ENCODE peak calls at places on chromosomes 16 and 17, in four cellular contexts. One of them, this sample, is unnamed.

GRCh38 chr17:77325826-77326581 is 185.2 kb downstream of the SEC14L1 start:
- DNase-seq in astrocyte: no peak
- DNase-seq in neural progenitor cell: no peak
- DNase-seq in A549: no peak
- DNase-seq in this sample: no peak

GRCh38 chr17:5912927-5913565 is 157.1 kb upstream of the WSCD1 start:
- DNase-seq in A549: no peak
- DNase-seq in neural progenitor cell: no peak
- DNase-seq in astrocyte: no peak
- DNase-seq in this sample: no peak

GRCh38 chr17:34556951-34557350 is 22.4 kb upstream of the TMEM132E start:
- DNase-seq in neural progenitor cell: no peak
- DNase-seq in A549: no peak
- DNase-seq in astrocyte: no peak
- DNase-seq in this sample: no peak

GRCh38 chr17:7538891-7539290 is 10.0 kb upstream of the TNFSF12 start:
- DNase-seq in A549: no peak
- DNase-seq in astrocyte: peak; percentile 70
- DNase-seq in neural progenitor cell: no peak
- DNase-seq in this sample: no peak

GRCh38 chr16:27293343-27293742 is 20.4 kb upstream of the IL4R start:
- DNase-seq in A549: no peak
- DNase-seq in astrocyte: no peak
- DNase-seq in neural progenitor cell: no peak
- DNase-seq in this sample: no peak

GRCh38 chr17:19306160-19307111 is 56.1 kb downstream of the B9D1 start:
- DNase-seq in astrocyte: no peak
- DNase-seq in A549: no peak
- DNase-seq in neural progenitor cell: no peak
- DNase-seq in this sample: no peak

GRCh38 chr17:73387746-73388577 is 76.2 kb upstream of the CDC42EP4 start:
- DNase-seq in A549: no peak
- DNase-seq in neural progenitor cell: no peak
- DNase-seq in astrocyte: no peak
- DNase-seq in this sample: no peak

GRCh38 chr17:35086931-35087573 is 23.5 kb upstream of the RFFL start:
- DNase-seq in neural progenitor cell: no peak
- DNase-seq in A549: peak; percentile 75
- DNase-seq in astrocyte: no peak
- DNase-seq in this sample: no peak

GRCh38 chr17:4142107-4142900 is 526 bp downstream of the ZZEF1 start:
- DNase-seq in astrocyte: peak; percentile 8
- DNase-seq in neural progenitor cell: peak; percentile 75
- DNase-seq in A549: peak; percentile 14
- DNase-seq in this sample: no peak

GRCh38 chr17:17570798-17571716 is 20.5 kb downstream of the PEMT start:
- DNase-seq in neural progenitor cell: no peak
- DNase-seq in A549: no peak
- DNase-seq in astrocyte: no peak
- DNase-seq in this sample: no peak

GRCh38 chr17:76697702-76698465 is 12.9 kb downstream of the MXRA7 start:
- DNase-seq in neural progenitor cell: peak; percentile 91
- DNase-seq in A549: no peak
- DNase-seq in astrocyte: peak; percentile 73
- DNase-seq in this sample: no peak

GRCh38 chr17:11319894-11320293 is 78.9 kb downstream of the SHISA6 start:
- DNase-seq in neural progenitor cell: no peak
- DNase-seq in astrocyte: no peak
- DNase-seq in A549: no peak
- DNase-seq in this sample: peak; percentile 7

GRCh38 chr17:58119491-58119890 is 28.7 kb upstream of the OR4D1 start:
- DNase-seq in astrocyte: no peak
- DNase-seq in neural progenitor cell: no peak
- DNase-seq in A549: no peak
- DNase-seq in this sample: no peak

GRCh38 chr17:33992113-33992512 is 263.0 kb upstream of the CCL2 start:
- DNase-seq in astrocyte: no peak
- DNase-seq in neural progenitor cell: no peak
- DNase-seq in A549: no peak
- DNase-seq in this sample: no peak

GRCh38 chr17:58156839-58157803 is 8.9 kb downstream of the OR4D1 start:
- DNase-seq in neural progenitor cell: peak; percentile 77
- DNase-seq in A549: peak; percentile 50
- DNase-seq in astrocyte: no peak
- DNase-seq in this sample: no peak

GRCh38 chr17:38421224-38421841 is 6.9 kb upstream of the ARHGAP23 start:
- DNase-seq in neural progenitor cell: peak; percentile 52
- DNase-seq in astrocyte: peak; percentile 74
- DNase-seq in A549: no peak
- DNase-seq in this sample: no peak

GRCh38 chr17:79082311-79083190 is 7.9 kb downstream of the ENGASE start:
- DNase-seq in A549: peak; percentile 57
- DNase-seq in neural progenitor cell: peak; percentile 76
- DNase-seq in astrocyte: no peak
- DNase-seq in this sample: no peak

GRCh38 chr16:83878838-83879237 is 20.1 kb upstream of the MLYCD start:
- DNase-seq in neural progenitor cell: peak; percentile 52
- DNase-seq in astrocyte: peak; percentile 32
- DNase-seq in A549: peak; percentile 59
- DNase-seq in this sample: peak; percentile 54

GRCh38 chr17:47925677-47925987 is 15.7 kb upstream of the PNPO start:
- DNase-seq in astrocyte: no peak
- DNase-seq in neural progenitor cell: no peak
- DNase-seq in A549: no peak
- DNase-seq in this sample: no peak

GRCh38 chr16:28549301-28549899 is 4.3 kb upstream of the SGF29 start:
- DNase-seq in astrocyte: no peak
- DNase-seq in neural progenitor cell: no peak
- DNase-seq in A549: peak; percentile 62
- DNase-seq in this sample: no peak

GRCh38 chr16:31194898-31195297 is 7.7 kb downstream of the PYCARD start:
- DNase-seq in astrocyte: no peak
- DNase-seq in neural progenitor cell: no peak
- DNase-seq in A549: no peak
- DNase-seq in this sample: no peak

GRCh38 chr17:7262192-7263070 is at the start of gene CLDN7:
- DNase-seq in neural progenitor cell: peak; percentile 37
- DNase-seq in astrocyte: no peak
- DNase-seq in A549: no peak
- DNase-seq in this sample: peak; percentile 87

GRCh38 chr17:64788286-64789060 is 126.4 kb upstream of the SMURF2 start:
- DNase-seq in astrocyte: no peak
- DNase-seq in A549: no peak
- DNase-seq in neural progenitor cell: no peak
- DNase-seq in this sample: no peak

GRCh38 chr16:17555176-17555575 is 84.4 kb upstream of the XYLT1 start:
- DNase-seq in neural progenitor cell: no peak
- DNase-seq in A549: no peak
- DNase-seq in astrocyte: peak; percentile 92
- DNase-seq in this sample: no peak

GRCh38 chr17:35341465-35341992 is 31.9 kb downstream of the SLFN11 start:
- DNase-seq in A549: no peak
- DNase-seq in neural progenitor cell: no peak
- DNase-seq in astrocyte: no peak
- DNase-seq in this sample: no peak

GRCh38 chr16:4123617-4124300 is 7.5 kb upstream of the ADCY9 start:
- DNase-seq in astrocyte: peak; percentile 52
- DNase-seq in A549: no peak
- DNase-seq in neural progenitor cell: no peak
- DNase-seq in this sample: no peak

GRCh38 chr16:89401641-89402445 is 88.5 kb downstream of the ANKRD11 start:
- DNase-seq in A549: no peak
- DNase-seq in neural progenitor cell: no peak
- DNase-seq in astrocyte: peak; percentile 33
- DNase-seq in this sample: no peak
- TF ChIP-seq CTCF in A549: no peak
- TF ChIP-seq CTCF in neural progenitor cell: no peak
- TF ChIP-seq CTCF in astrocyte: no peak
- TF ChIP-seq CTCF in this sample: no peak

GRCh38 chr17:59361916-59362810 is 30.7 kb downstream of the YPEL2 start:
- DNase-seq in astrocyte: peak; percentile 98
- DNase-seq in neural progenitor cell: no peak
- DNase-seq in A549: no peak
- DNase-seq in this sample: no peak
- H3K4me3 ChIP-seq in astrocyte: peak overlapping the region; percentile 7
- H3K4me3 ChIP-seq in neural progenitor cell: no peak overlapping the region
- H3K4me3 ChIP-seq in A549: no peak overlapping the region
- H3K4me3 ChIP-seq in this sample: no peak overlapping the region

GRCh38 chr17:2406903-2407790 is 6.3 kb upstream of the MNT start:
- DNase-seq in astrocyte: peak; percentile 87
- DNase-seq in neural progenitor cell: no peak
- DNase-seq in A549: peak; percentile 89
- DNase-seq in this sample: no peak
- TF ChIP-seq CTCF in astrocyte: no peak
- TF ChIP-seq CTCF in neural progenitor cell: no peak
- TF ChIP-seq CTCF in A549: no peak
- TF ChIP-seq CTCF in this sample: no peak

GRCh38 chr16:50463581-50464324 is 84.4 kb upstream of the NKD1 start:
- DNase-seq in neural progenitor cell: no peak
- DNase-seq in A549: no peak
- DNase-seq in astrocyte: no peak
- DNase-seq in this sample: no peak

GRCh38 chr16:50464325-50465290 is 83.6 kb upstream of the NKD1 start:
- DNase-seq in A549: no peak
- DNase-seq in neural progenitor cell: no peak
- DNase-seq in astrocyte: no peak
- DNase-seq in this sample: no peak

GRCh38 chr16:50467559-50467942 is 80.6 kb upstream of the NKD1 start:
- DNase-seq in astrocyte: peak; percentile 3
- DNase-seq in neural progenitor cell: no peak
- DNase-seq in A549: no peak
- DNase-seq in this sample: no peak

GRCh38 chr16:50467943-50468748 is 80.0 kb upstream of the NKD1 start:
- DNase-seq in A549: no peak
- DNase-seq in astrocyte: no peak
- DNase-seq in neural progenitor cell: peak; percentile 93
- DNase-seq in this sample: no peak

GRCh38 chr16:50466170-50466569 is 82.0 kb upstream of the NKD1 start:
- DNase-seq in neural progenitor cell: no peak
- DNase-seq in astrocyte: no peak
- DNase-seq in A549: no peak
- DNase-seq in this sample: no peak
- H3K4me3 ChIP-seq in neural progenitor cell: no peak overlapping the region
- H3K4me3 ChIP-seq in astrocyte: no peak overlapping the region
- H3K4me3 ChIP-seq in A549: no peak overlapping the region
- H3K4me3 ChIP-seq in this sample: no peak overlapping the region

GRCh38 chr17:44759916-44760243 is 1.1 kb downstream of the ADAM11 start:
- DNase-seq in astrocyte: no peak
- DNase-seq in neural progenitor cell: no peak
- DNase-seq in A549: no peak
- DNase-seq in this sample: no peak
- TF ChIP-seq CTCF in astrocyte: no peak
- TF ChIP-seq CTCF in neural progenitor cell: no peak
- TF ChIP-seq CTCF in A549: no peak
- TF ChIP-seq CTCF in this sample: no peak

GRCh38 chr17:16495561-16495960 is 3.6 kb upstream of the LRRC75A start:
- DNase-seq in A549: no peak
- DNase-seq in neural progenitor cell: no peak
- DNase-seq in astrocyte: no peak
- DNase-seq in this sample: no peak

GRCh38 chr17:16491131-16491702 is 776 bp downstream of the LRRC75A start:
- DNase-seq in astrocyte: no peak
- DNase-seq in A549: no peak
- DNase-seq in neural progenitor cell: peak; percentile 50
- DNase-seq in this sample: no peak

GRCh38 chr17:16493470-16494048 is 1.6 kb upstream of the LRRC75A start:
- DNase-seq in A549: no peak
- DNase-seq in neural progenitor cell: no peak
- DNase-seq in astrocyte: no peak
- DNase-seq in this sample: no peak

GRCh38 chr17:16491703-16492612 is at the start of gene LRRC75A:
- DNase-seq in neural progenitor cell: peak; percentile 92
- DNase-seq in A549: no peak
- DNase-seq in astrocyte: no peak
- DNase-seq in this sample: no peak

DNA sequence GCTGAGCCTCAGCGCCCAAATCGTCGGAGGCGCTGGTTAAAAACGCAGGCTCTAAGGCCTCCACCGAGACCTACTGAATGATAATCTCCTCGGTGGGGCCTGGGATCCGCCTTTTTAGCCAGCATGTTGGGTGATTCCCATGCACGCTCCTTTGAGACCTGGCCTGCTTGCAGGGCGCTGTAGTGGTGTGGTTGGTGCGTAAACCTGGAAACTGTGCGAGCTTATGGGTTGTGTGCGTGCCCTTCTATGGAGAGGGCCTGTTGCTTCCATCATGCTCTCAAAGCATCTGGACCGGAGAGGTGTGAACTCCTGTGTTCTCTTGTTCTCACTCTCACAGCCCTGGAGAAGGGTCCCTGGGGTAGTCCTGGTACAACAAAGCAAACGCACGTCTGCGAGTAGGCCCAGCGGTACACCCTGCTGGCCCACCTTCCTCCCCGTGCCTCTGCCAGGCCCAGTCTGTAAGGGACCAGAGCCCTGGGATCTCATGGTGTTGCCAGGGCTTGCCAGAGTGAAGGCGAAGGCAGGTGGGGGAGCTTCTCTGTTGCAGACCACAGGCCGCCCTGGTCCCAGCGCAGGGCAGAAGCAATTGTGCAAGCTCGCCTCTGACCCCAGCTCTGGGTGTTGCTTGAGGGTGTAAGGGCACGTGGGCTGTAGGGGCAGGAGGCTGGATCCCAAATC is 759 bp upstream of the LRRC75A start:
- DNase-seq in neural progenitor cell: no peak
- DNase-seq in astrocyte: no peak
- DNase-seq in A549: no peak
- DNase-seq in this sample: no peak
- H3K4me3 ChIP-seq in neural progenitor cell: peak overlapping the region; percentile 37
- H3K4me3 ChIP-seq in astrocyte: peak overlapping the region; percentile 37
- H3K4me3 ChIP-seq in A549: peak overlapping the region; percentile 94
- H3K4me3 ChIP-seq in this sample: peak overlapping the region; percentile 46

GRCh38 chr17:67628580-67629013 is 89.1 kb upstream of the NOL11 start:
- DNase-seq in astrocyte: no peak
- DNase-seq in A549: peak; percentile 20
- DNase-seq in neural progenitor cell: peak; percentile 19
- DNase-seq in this sample: no peak
- TF ChIP-seq CTCF in astrocyte: no peak
- TF ChIP-seq CTCF in A549: no peak
- TF ChIP-seq CTCF in neural progenitor cell: peak; percentile 27
- TF ChIP-seq CTCF in this sample: peak; percentile 23

This sample was measured in LNCaP clone FGC.